ENCODE peak calls at places on chromosomes 11 and 22, in four cellular contexts. D is C1 segment of cervical spinal cord, M is OCI-LY7, O is HT1080. W is an unnamed sample.
A peak's percentile ranks its signal among the peaks of the same experiment; 100 is the strongest.

GRCh38 chr22:19874307-19875060 is 19.8 kb upstream of the GNB1L start:
- DNase-seq in O (no peak), D (no peak), M (no peak), W (no peak)

GRCh38 chr22:46390652-46391301 is 55.3 kb downstream of the TRMU start:
- DNase-seq in D (no peak), M (no peak), O (no peak), W (peak; percentile 52)

GRCh38 chr11:69662021-69662698 is 13.0 kb downstream of the LTO1 start:
- DNase-seq in M (no peak), O (no peak), D (no peak), W (no peak)

GRCh38 chr22:38104084-38104483 is 6.4 kb downstream of the BAIAP2L2 start:
- DNase-seq in M (peak; percentile 55), D (no peak), O (peak; percentile 19), W (peak; percentile 22)

GRCh38 chr22:28329582-28330073 is 350.0 kb downstream of the TTC28 start:
- DNase-seq in O (no peak), M (no peak), D (no peak), W (peak; percentile 76)

GRCh38 chr11:61917357-61918109 is at the start of gene RAB3IL1:
- DNase-seq in M (no peak), D (peak; percentile 22), O (peak; percentile 50), W (peak; percentile 50)

GRCh38 chr11:11265994-11266606 is 87.0 kb downstream of the CSNK2A3 start:
- DNase-seq in D (no peak), O (peak; percentile 26), M (peak; percentile 74), W (peak; percentile 10)

GRCh38 chr11:74325649-74326645 is 14.5 kb upstream of the P4HA3 start:
- DNase-seq in D (no peak), M (no peak), O (no peak), W (peak; percentile 82)

GRCh38 chr11:30992513-30992849 is 377.1 kb downstream of the DCDC1 start:
- DNase-seq in M (peak; percentile 1), O (peak; percentile 51), D (no peak), W (no peak)

GRCh38 chr22:42283288-42284229 is 13.1 kb upstream of the TCF20 start:
- DNase-seq in D (no peak), O (no peak), M (no peak), W (no peak)

GRCh38 chr22:30382340-30382739 is 4.9 kb downstream of the RNF215 start:
- DNase-seq in D (no peak), M (no peak), O (no peak), W (no peak)

GRCh38 chr22:24969588-24970301 is 17.2 kb downstream of the KIAA1671 start:
- DNase-seq in D (no peak), O (peak; percentile 76), M (no peak), W (peak; percentile 61)

GRCh38 chr11:48103621-48104561 is 112.7 kb upstream of the OR4B1 start:
- DNase-seq in D (no peak), O (peak; percentile 77), M (no peak), W (no peak)

W was measured in fibroblast of villous mesenchyme.